ENCODE peak calls at places on chromosome 7, in nine cellular contexts. P is upper lobe of left lung, F is heart left ventricle, K is IMR-90, E is vagina, U is stomach, A is ovary, Q is A549, T is right lobe of liver. H is an unnamed sample. For H3K9me3, the result is how much of the 10 kb centered on the place peaks cover.

GRCh38 chr7:37901236-37901827 is 15.3 kb downstream of the SFRP4 start:
- DNase-seq in P (no peak), F (no peak), K (peak), E (no peak), U (no peak), A (no peak), Q (peak), T (no peak), H (no peak)

GRCh38 chr7:134899729-134900128 is 86.6 kb upstream of the AGBL3 start:
- DNase-seq in P (no peak), F (no peak), K (peak), E (no peak), U (no peak), A (no peak), Q (peak), T (no peak), H (no peak)

GRCh38 chr7:6652446-6653011 is 15.4 kb downstream of the ZNF316 start:
- DNase-seq in P (peak), F (no peak), K (no peak), E (no peak), U (no peak), A (peak), Q (no peak), T (no peak), H (no peak)

GRCh38 chr7:1934756-1935155 is 264.7 kb downstream of the ELFN1 start:
- DNase-seq in P (no peak), F (no peak), K (no peak), E (no peak), U (no peak), A (no peak), Q (no peak), T (no peak), H (no peak)

GRCh38 chr7:108197371-108198091 is 67.4 kb upstream of the LAMB4 start:
- DNase-seq in P (no peak), F (no peak), K (no peak), E (no peak), U (no peak), A (no peak), Q (no peak), T (no peak), H (no peak)

GRCh38 chr7:107100824-107101223 is 56.3 kb downstream of the PRKAR2B start:
- DNase-seq in P (no peak), F (no peak), K (no peak), E (no peak), U (no peak), A (no peak), Q (no peak), T (no peak), H (no peak)

GRCh38 chr7:50962962-50963374 is 180.3 kb upstream of the GRB10 start:
- DNase-seq in P (peak), F (peak), K (no peak), E (no peak), U (peak), A (peak), Q (peak), T (peak), H (peak)

GRCh38 chr7:143405158-143405557 is 3.5 kb downstream of the EPHA1 start:
- DNase-seq in P (no peak), F (peak), K (peak), E (no peak), U (no peak), A (peak), Q (no peak), T (no peak), H (peak)

GRCh38 chr7:47153076-47153475 is 428.8 kb downstream of the TNS3 start:
- DNase-seq in P (no peak), F (peak), K (peak), E (no peak), U (no peak), A (no peak), Q (peak), T (peak), H (peak)

GRCh38 chr7:7190142-7190541 is 7.8 kb downstream of the C1GALT1 start:
- DNase-seq in P (no peak), F (no peak), K (peak), E (no peak), U (no peak), A (no peak), Q (peak), T (no peak), H (no peak)

GRCh38 chr7:28658392-28658791 is 246.1 kb downstream of the CREB5 start:
- DNase-seq in P (no peak), F (no peak), K (no peak), E (no peak), U (no peak), A (no peak), Q (no peak), T (no peak), H (no peak)

GRCh38 chr7:86814980-86815379 is 171.3 kb downstream of the GRM3 start:
- DNase-seq in P (no peak), F (no peak), K (no peak), E (no peak), U (no peak), A (no peak), Q (peak), T (no peak), H (peak)

GRCh38 chr7:117951711-117952280 is 78.6 kb upstream of the CTTNBP2 start:
- DNase-seq in P (no peak), F (no peak), K (no peak), E (no peak), U (no peak), A (no peak), Q (no peak), T (no peak), H (no peak)

GRCh38 chr7:84251183-84251845 is 56.7 kb upstream of the SEMA3A start:
- DNase-seq in P (no peak), F (no peak), K (peak), E (no peak), U (no peak), A (no peak), Q (no peak), T (no peak), H (no peak)

GRCh38 chr7:469591-469961 is 50.1 kb downstream of the PDGFA start:
- DNase-seq in P (no peak), F (no peak), K (no peak), E (no peak), U (no peak), A (peak), Q (no peak), T (peak), H (no peak)

GRCh38 chr7:13104128-13104527 is 416.7 kb downstream of the ARL4A start:
- DNase-seq in P (no peak), F (no peak), K (no peak), E (no peak), U (no peak), A (no peak), Q (peak), T (no peak), H (no peak)

GRCh38 chr7:32583791-32584190 is 88.5 kb downstream of the AVL9 start:
- DNase-seq in P (no peak), F (no peak), K (peak), E (no peak), U (no peak), A (no peak), Q (no peak), T (no peak), H (no peak)

GRCh38 chr7:111215550-111215949 is 124.6 kb downstream of the LRRN3 start:
- DNase-seq in P (no peak), F (no peak), K (no peak), E (no peak), U (no peak), A (no peak), Q (no peak), T (no peak), H (no peak)

GRCh38 chr7:37376386-37376785 is 72.3 kb downstream of the ELMO1 start:
- DNase-seq in P (no peak), F (no peak), K (no peak), E (no peak), U (no peak), A (no peak), Q (peak), T (no peak), H (no peak)

GRCh38 chr7:99827040-99827778 is 604 bp upstream of the CYP3A43 start:
- DNase-seq in P (no peak), F (no peak), K (no peak), E (no peak), U (peak), A (no peak), Q (no peak), T (peak), H (no peak)

GRCh38 chr7:1512781-1513656 is 8.8 kb upstream of the INTS1 start:
- DNase-seq in P (peak), F (peak), K (peak), E (no peak), U (peak), A (no peak), Q (peak), T (peak), H (no peak)

GRCh38 chr7:134701272-134701671 is 54.6 kb downstream of the BPGM start:
- DNase-seq in P (no peak), F (no peak), K (peak), E (no peak), U (no peak), A (no peak), Q (peak), T (no peak), H (no peak)

GRCh38 chr7:49775065-49775948 is 1.9 kb downstream of the VWC2 start:
- DNase-seq in P (peak), F (peak), K (no peak), E (no peak), U (no peak), A (peak), Q (no peak), T (no peak), H (no peak)

GRCh38 chr7:121156825-121157224 is 168.3 kb downstream of the CPED1 start:
- DNase-seq in P (no peak), F (no peak), K (no peak), E (no peak), U (no peak), A (no peak), Q (no peak), T (no peak), H (no peak)

GRCh38 chr7:107995184-107996071 is 7.5 kb downstream of the LAMB1 start:
- DNase-seq in P (no peak), F (peak), K (peak), E (no peak), U (no peak), A (no peak), Q (peak), T (no peak), H (no peak)

GRCh38 chr7:106276513-106276912 is 8.3 kb downstream of the NAMPT start:
- DNase-seq in P (no peak), F (no peak), K (no peak), E (no peak), U (no peak), A (no peak), Q (no peak), T (no peak), H (no peak)

GRCh38 chr7:5296627-5297226 is 14.0 kb downstream of the SLC29A4 start:
- DNase-seq in P (peak), F (no peak), K (no peak), E (no peak), U (no peak), A (no peak), Q (no peak), T (no peak), H (peak)

GRCh38 chr7:139646566-139646965 is 123.1 kb downstream of the CLEC2L start:
- DNase-seq in P (no peak), F (no peak), K (no peak), E (no peak), U (no peak), A (no peak), Q (no peak), T (no peak), H (no peak)

GRCh38 chr7:139647085-139647484 is 123.6 kb downstream of the CLEC2L start:
- DNase-seq in P (no peak), F (no peak), K (no peak), E (no peak), U (no peak), A (no peak), Q (no peak), T (no peak), H (no peak)

GRCh38 chr7:139647812-139648616 is 124.5 kb downstream of the CLEC2L start:
- DNase-seq in P (no peak), F (no peak), K (peak), E (no peak), U (no peak), A (no peak), Q (no peak), T (no peak), H (no peak)

GRCh38 chr7:139644191-139644590 is 120.7 kb downstream of the CLEC2L start:
- DNase-seq in P (peak), F (no peak), K (no peak), E (no peak), U (no peak), A (no peak), Q (no peak), T (no peak), H (no peak)

DNA sequence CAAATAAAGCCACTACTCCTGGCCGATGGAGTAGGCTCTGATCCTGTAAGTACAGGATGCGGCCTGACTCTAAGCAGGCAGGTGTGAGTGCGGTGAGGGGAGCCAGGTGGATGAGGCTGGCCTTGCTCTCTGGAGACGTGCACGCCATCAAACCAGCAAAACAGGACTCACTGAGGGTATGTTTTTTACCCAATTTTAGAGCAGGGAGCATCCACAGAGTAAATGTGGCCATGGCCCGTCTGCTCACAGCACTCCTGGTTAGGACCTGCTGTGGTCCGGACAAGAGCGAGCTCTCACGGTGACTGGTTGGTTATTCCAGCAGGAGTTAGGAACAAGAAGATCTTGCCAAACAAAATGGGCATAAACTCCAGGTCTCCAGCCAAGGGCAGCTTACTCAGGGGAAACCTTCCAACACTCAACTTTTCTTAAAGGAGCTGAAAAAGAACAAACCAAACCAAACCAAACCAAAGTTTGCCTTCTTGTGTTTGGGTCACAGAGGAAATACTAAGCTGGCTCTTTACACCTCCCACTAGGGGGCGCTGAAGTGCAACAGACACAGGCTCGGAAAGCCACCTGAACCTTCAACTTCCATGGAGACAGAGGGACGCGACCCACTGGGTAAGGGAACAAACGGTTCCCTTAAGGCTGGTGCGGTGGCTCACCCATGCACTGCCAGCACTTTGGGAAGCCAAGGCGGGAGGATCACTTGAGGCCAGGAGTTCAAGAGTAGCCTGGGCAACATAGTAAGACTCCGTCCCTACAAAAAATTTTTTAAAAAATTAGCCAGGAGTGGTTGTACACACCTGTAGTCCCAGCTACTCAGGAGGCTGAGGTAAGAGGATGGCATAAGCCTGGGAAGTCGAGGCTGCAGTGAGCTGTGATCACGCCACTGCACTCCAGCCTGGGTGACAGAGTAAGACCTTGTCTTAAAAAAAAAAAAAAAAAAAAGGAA is 122.4 kb downstream of the CLEC2L start:
- DNase-seq in P (no peak), F (peak), K (peak), E (no peak), U (peak), A (peak), Q (peak), T (peak), H (peak)
- TF ChIP-seq CTCF in P (peak), F (peak), K (peak), E (peak), U (peak), A (peak), Q (peak), T (peak), H (peak)

GRCh38 chr7:79615466-79615865 is 162.0 kb upstream of the MAGI2 start:
- DNase-seq in P (no peak), F (no peak), K (peak), E (no peak), U (no peak), A (no peak), Q (no peak), T (no peak), H (no peak)
- H3K9me3 ChIP-seq in P (under half), F (under half), K (under half), E (under half), U (under half), A (under half), Q (under half), T (under half), H (under half)

GRCh38 chr7:130899071-130899451 is 165.1 kb upstream of the KLF14 start:
- DNase-seq in P (no peak), F (no peak), K (no peak), E (no peak), U (no peak), A (no peak), Q (no peak), T (peak), H (no peak)

GRCh38 chr7:130896898-130897514 is 163.0 kb upstream of the KLF14 start:
- DNase-seq in P (peak), F (peak), K (peak), E (no peak), U (peak), A (peak), Q (peak), T (peak), H (peak)

GRCh38 chr7:130896051-130896881 is 162.3 kb upstream of the KLF14 start:
- DNase-seq in P (no peak), F (no peak), K (peak), E (peak), U (no peak), A (no peak), Q (peak), T (no peak), H (no peak)

GRCh38 chr7:130899638-130900401 is 165.8 kb upstream of the KLF14 start:
- DNase-seq in P (no peak), F (no peak), K (no peak), E (no peak), U (peak), A (no peak), Q (no peak), T (peak), H (no peak)

DNA sequence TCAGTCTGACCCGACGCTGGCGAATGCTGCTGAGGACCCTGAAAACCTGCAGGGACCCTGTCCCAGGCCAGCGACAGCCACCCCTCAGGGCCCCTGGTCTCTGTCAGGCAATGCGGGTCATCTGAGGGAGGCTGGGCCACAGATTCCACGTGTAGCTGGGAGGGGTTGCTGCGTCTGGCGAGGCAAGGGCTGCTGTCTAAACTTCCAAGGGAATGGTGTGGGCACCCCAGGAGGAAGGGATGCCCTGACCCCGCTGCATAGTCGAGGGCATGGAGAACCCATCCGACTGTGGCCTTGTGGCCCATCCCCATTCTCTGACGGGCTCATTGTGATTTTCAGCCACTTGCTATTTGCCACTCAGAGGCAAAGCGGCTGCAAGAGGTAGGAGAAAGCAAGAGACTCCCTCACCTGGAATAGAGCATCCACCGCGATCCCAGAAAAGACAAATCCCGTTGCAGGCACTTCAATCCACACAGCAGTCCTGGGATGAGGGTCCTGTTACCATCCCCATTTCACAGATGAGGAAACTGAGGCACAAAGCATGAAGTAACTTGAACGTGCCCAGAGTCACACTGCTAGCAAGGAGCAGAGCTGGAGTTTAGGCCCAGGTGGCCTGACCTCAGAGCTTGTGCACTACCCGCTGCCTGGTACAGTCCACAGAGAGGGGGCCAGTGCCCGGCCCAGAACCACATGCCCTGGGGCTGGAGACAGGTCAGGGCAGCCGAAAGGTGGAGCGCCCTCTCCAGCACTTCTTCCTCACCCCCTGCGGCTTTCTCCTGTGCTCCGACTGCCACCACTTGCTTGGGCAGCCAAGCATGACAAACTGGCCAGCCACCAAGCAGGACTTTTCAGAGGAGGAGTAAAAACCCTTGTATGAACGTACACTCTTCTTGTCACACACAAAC is 163.8 kb upstream of the KLF14 start:
- DNase-seq in P (peak), F (no peak), K (no peak), E (no peak), U (no peak), A (no peak), Q (no peak), T (peak), H (no peak)
- TF ChIP-seq POLR2A in P (no peak), F (no peak), K (no peak), E (no peak), U (no peak), A (no peak), Q (no peak), T (no peak), H (no peak)

DNA sequence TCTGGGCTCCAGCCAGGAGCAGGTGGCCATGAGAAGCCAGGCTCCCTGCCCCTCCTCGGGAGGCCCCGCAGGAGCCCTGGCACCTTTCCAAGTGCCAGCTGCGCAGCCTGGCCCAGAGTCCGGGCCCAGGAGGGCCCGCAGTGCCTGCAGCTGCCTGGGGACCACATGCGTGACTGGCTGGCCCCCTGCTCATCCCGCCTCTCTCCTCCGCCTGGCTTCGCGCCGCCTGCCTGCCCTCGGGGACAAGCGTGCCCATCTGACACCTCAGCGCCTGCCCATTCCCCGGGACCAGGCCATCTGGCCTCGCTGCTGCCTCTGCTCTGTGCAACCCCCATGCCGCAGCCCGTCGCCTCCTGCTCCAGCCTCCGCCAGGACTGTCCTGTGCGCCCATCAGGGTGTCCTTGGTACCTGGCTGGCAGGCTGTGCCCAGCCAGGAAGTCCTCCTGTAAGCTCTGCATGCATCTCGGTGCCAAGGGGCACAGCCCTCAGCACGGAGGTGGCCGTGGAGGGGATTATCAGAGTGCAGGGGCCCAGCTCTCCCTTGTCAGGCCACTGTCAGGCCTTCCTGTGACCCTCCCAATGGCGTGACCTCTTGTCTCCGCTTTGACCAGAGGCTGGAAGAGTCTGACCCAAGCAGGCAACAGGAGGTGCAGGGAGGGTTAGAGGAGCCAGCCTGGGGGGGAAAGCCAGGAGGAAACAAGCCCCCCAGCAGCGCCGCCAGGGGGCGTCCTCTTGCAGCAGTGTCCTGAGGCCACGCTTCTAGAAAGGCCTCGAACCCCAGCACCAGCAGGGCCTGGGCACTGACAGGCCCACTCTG is 50.5 kb downstream of the TMEM209 start:
- DNase-seq in P (peak), F (no peak), K (no peak), E (no peak), U (peak), A (no peak), Q (no peak), T (no peak), H (no peak)
- TF ChIP-seq CTCF in P (no peak), F (no peak), K (no peak), E (no peak), U (no peak), A (no peak), Q (no peak), T (no peak), H (no peak)

GRCh38 chr7:157585113-157585861 is 248.5 kb downstream of the DNAJB6 start:
- DNase-seq in P (no peak), F (peak), K (no peak), E (no peak), U (no peak), A (no peak), Q (no peak), T (no peak), H (no peak)
- H3K9me3 ChIP-seq in P (under half), F (under half), K (half or more), E (under half), U (under half), A (under half), Q (under half), T (under half), H (under half)